ENCODE peak calls at places on chromosomes 5 and 9, in nine cellular contexts. P is ELR, R is cardiac muscle cell, G is HEK293T, S is endothelial cell, C is HFFc6, X is T-helper 1 cell, D is AG09309, Z is right cardiac atrium. W is an unnamed sample.

GRCh38 chr9:138096192-138096845 is 218.7 kb downstream of the CACNA1B start:
- DNase-seq in P (no peak), R (no peak), G (no peak), S (no peak), C (no peak), X (no peak), D (no peak), Z (no peak), W (no peak)

GRCh38 chr9:109319631-109320233 is 1.1 kb downstream of the EPB41L4B start:
- DNase-seq in P (peak), R (no peak), G (no peak), S (peak), C (no peak), X (no peak), D (no peak), Z (peak), W (no peak)

GRCh38 chr9:113570749-113571711 is 107.5 kb downstream of the RGS3 start:
- DNase-seq in P (peak), R (no peak), G (no peak), S (no peak), C (no peak), X (no peak), D (no peak), Z (no peak), W (no peak)

GRCh38 chr9:137411670-137412380 is 11.1 kb downstream of the EXD3 start:
- DNase-seq in P (peak), R (no peak), G (no peak), S (no peak), C (peak), X (no peak), D (peak), Z (peak), W (no peak)

GRCh38 chr5:107104774-107105050 is 566.0 kb downstream of the EFNA5 start:
- DNase-seq in P (peak), R (peak), G (no peak), S (no peak), C (no peak), X (no peak), D (no peak), Z (peak), W (no peak)

GRCh38 chr9:110064721-110065252 is 143.2 kb downstream of the C9orf152 start:
- DNase-seq in P (no peak), R (no peak), G (no peak), S (no peak), C (no peak), X (no peak), D (no peak), Z (no peak), W (no peak)

GRCh38 chr5:77272206-77272605 is 61.7 kb downstream of the PDE8B start:
- DNase-seq in P (no peak), R (no peak), G (no peak), S (no peak), C (no peak), X (no peak), D (no peak), Z (no peak), W (no peak)

GRCh38 chr9:135887585-135888050 is 19.7 kb downstream of the CAMSAP1 start:
- DNase-seq in P (no peak), R (peak), G (no peak), S (no peak), C (no peak), X (peak), D (no peak), Z (no peak), W (peak)

GRCh38 chr5:138038826-138039225 is 5.9 kb upstream of the FAM13B start:
- DNase-seq in P (no peak), R (no peak), G (no peak), S (no peak), C (no peak), X (no peak), D (no peak), Z (no peak), W (no peak)

GRCh38 chr9:95515272-95516113 is 1.3 kb downstream of the PTCH1 start:
- DNase-seq in P (peak), R (peak), G (peak), S (peak), C (no peak), X (no peak), D (no peak), Z (peak), W (no peak)

GRCh38 chr9:105114956-105115728 is 129.3 kb upstream of the SLC44A1 start:
- DNase-seq in P (peak), R (no peak), G (no peak), S (no peak), C (no peak), X (no peak), D (no peak), Z (peak), W (no peak)

GRCh38 chr5:134003957-134004625 is 684 bp downstream of the VDAC1 start:
- DNase-seq in P (peak), R (peak), G (peak), S (no peak), C (peak), X (peak), D (no peak), Z (peak), W (no peak)

GRCh38 chr9:100099722-100100042 is 639 bp downstream of the INVS start:
- DNase-seq in P (no peak), R (peak), G (peak), S (no peak), C (no peak), X (no peak), D (no peak), Z (peak), W (no peak)

GRCh38 chr9:32579706-32580331 is 6.9 kb upstream of the NDUFB6 start:
- DNase-seq in P (peak), R (peak), G (peak), S (peak), C (peak), X (peak), D (no peak), Z (peak), W (peak)

GRCh38 chr5:41648976-41649375 is 138.6 kb upstream of the PLCXD3 start:
- DNase-seq in P (no peak), R (no peak), G (no peak), S (no peak), C (no peak), X (no peak), D (no peak), Z (no peak), W (no peak)

GRCh38 chr9:34633851-34634550 is 3.6 kb downstream of the SIGMAR1 start:
- DNase-seq in P (peak), R (peak), G (peak), S (peak), C (peak), X (peak), D (peak), Z (peak), W (peak)

GRCh38 chr9:129910628-129911567 is 75.6 kb downstream of the USP20 start:
- DNase-seq in P (peak), R (no peak), G (no peak), S (no peak), C (peak), X (no peak), D (peak), Z (peak), W (no peak)

GRCh38 chr5:6383376-6383775 is 5.0 kb upstream of the MED10 start:
- DNase-seq in P (no peak), R (no peak), G (no peak), S (no peak), C (no peak), X (no peak), D (no peak), Z (no peak), W (no peak)

GRCh38 chr5:172671091-172671490 is 30.0 kb downstream of the NEURL1B start:
- DNase-seq in P (no peak), R (no peak), G (no peak), S (no peak), C (no peak), X (no peak), D (no peak), Z (no peak), W (no peak)

GRCh38 chr9:68872026-68872501 is 141.8 kb downstream of the PRKACG start:
- DNase-seq in P (no peak), R (no peak), G (no peak), S (no peak), C (no peak), X (no peak), D (no peak), Z (peak), W (no peak)

GRCh38 chr5:124901081-124901480 is 154.6 kb upstream of the ZNF608 start:
- DNase-seq in P (no peak), R (no peak), G (no peak), S (no peak), C (no peak), X (no peak), D (no peak), Z (no peak), W (no peak)

W was measured in effector CD8-positive, alpha-beta T cell.